ENCODE peak calls at places on chromosomes 7 and 10, in six cellular contexts. G is lower lobe of right lung; N is body of pancreas; D is CD8-positive, alpha-beta memory T cell; X is CD8-positive, alpha-beta T cell; K is transverse colon. A is an unnamed sample. For H3K27me3 and H3K36me3, the result is how much of the 10 kb centered on the place peaks cover.

GRCh38 chr10:29263506-29263905 is 25.4 kb upstream of the LYZL1 start:
- DNase-seq in G (no peak), X (no peak), K (no peak), N (no peak), D (no peak), A (no peak)

GRCh38 chr10:17742918-17743317 is 9.1 kb upstream of the TMEM236 start:
- DNase-seq in N (peak), D (peak), G (peak), X (peak), K (peak), A (peak)

GRCh38 chr7:76302299-76303056 is at the start of gene HSPB1:
- DNase-seq in G (peak), N (peak), K (peak), D (peak), X (peak), A (peak)

GRCh38 chr7:27145167-27145883 is 1.8 kb upstream of the HOXA5 start:
- DNase-seq in K (no peak), X (no peak), G (no peak), D (no peak), N (no peak), A (no peak)

GRCh38 chr7:102061981-102062390 is 224.7 kb upstream of the SH2B2 start:
- DNase-seq in D (no peak), K (no peak), X (no peak), N (no peak), G (peak), A (no peak)

GRCh38 chr7:28318126-28318762 is 94.1 kb upstream of the CREB5 start:
- DNase-seq in D (no peak), G (no peak), K (no peak), N (no peak), X (no peak), A (no peak)

GRCh38 chr7:39413866-39414668 is 152.1 kb upstream of the YAE1 start:
- DNase-seq in K (peak), G (peak), D (no peak), X (peak), N (peak), A (peak)

GRCh38 chr10:107159871-107160270 is 4.6 kb downstream of the SORCS1 start:
- DNase-seq in G (no peak), N (no peak), K (no peak), D (no peak), X (no peak), A (no peak)

GRCh38 chr7:25009271-25009670 is 29.3 kb upstream of the OSBPL3 start:
- DNase-seq in N (no peak), D (no peak), X (no peak), G (no peak), K (no peak), A (peak)

GRCh38 chr10:43068781-43069515 is 7.9 kb upstream of the RET start:
- DNase-seq in X (no peak), D (no peak), G (no peak), K (no peak), N (no peak), A (no peak)

GRCh38 chr10:104447331-104447730 is 93.7 kb downstream of the CFAP58 start:
- DNase-seq in G (no peak), K (no peak), N (no peak), D (no peak), X (no peak), A (no peak)

GRCh38 chr10:368579-369255 is 233.5 kb downstream of the ZMYND11 start:
- DNase-seq in G (no peak), N (no peak), K (no peak), D (no peak), X (no peak), A (no peak)

GRCh38 chr10:93039721-93040120 is 20.9 kb upstream of the CYP26C1 start:
- DNase-seq in N (no peak), D (no peak), X (no peak), K (no peak), G (no peak), A (peak)

GRCh38 chr10:100346351-100346764 is 675 bp upstream of the SCD start:
- DNase-seq in K (peak), N (peak), G (peak), X (peak), D (peak), A (peak)

GRCh38 chr10:123991622-123992570 is 100.3 kb upstream of the CPXM2 start:
- DNase-seq in X (no peak), K (no peak), N (no peak), G (peak), D (no peak), A (no peak)

DNA sequence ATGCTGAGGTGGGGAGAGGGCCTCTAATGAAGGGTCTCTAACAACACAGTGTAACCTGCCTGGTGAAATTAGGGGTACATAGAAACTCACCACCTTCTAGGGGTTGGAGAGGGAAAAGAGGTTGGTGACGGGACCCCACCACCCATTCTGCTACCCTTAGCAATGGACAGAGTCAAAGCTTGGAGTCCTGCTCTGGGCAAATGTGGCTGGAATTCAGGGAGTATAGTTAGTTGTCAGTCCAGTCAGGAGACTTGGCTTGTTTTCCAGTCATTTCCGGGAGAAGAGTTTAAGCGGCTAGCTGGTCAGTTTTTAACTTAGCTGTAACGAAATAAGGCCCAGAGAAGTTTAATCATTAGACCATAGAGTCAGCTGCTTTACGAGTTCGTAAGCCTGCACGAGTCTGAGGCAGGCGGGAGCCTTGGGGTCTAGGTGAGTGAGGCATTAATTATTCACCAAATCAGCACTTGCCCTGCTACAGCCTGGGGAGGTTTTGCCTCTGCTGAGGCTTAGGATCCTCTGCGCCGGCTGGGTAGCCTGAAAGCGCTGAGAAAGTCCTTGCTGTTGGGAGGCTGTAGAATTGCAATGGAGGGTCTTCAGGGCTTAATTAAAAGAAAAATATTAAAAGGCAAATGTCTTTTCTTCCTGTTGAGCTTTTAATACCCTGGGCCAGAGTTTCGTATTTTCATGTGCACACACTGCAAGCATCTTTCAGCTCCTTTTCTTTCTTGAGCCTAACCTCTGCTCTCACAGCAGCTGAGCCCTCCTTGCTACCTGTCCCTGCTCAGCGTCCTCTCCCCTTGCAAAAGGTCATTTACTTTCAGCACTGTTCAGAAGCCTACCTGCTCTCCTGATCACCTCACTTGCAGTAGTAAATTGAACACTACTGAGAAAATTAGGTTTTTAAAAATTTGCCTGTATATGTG is 1.5 kb upstream of the LAMB1 start:
- DNase-seq in D (no peak), N (peak), X (no peak), G (no peak), K (no peak), A (peak)
- H3K27me3 ChIP-seq in D (under half), N (under half), X (under half), G (under half), K (under half), A (under half)

GRCh38 chr7:130272456-130273080 is 5.9 kb downstream of the CPA2 start:
- DNase-seq in X (no peak), N (no peak), K (no peak), G (no peak), D (no peak), A (no peak)
- H3K4me3 ChIP-seq in X (peak), N (no peak), K (no peak), G (peak), D (no peak), A (peak)

DNA sequence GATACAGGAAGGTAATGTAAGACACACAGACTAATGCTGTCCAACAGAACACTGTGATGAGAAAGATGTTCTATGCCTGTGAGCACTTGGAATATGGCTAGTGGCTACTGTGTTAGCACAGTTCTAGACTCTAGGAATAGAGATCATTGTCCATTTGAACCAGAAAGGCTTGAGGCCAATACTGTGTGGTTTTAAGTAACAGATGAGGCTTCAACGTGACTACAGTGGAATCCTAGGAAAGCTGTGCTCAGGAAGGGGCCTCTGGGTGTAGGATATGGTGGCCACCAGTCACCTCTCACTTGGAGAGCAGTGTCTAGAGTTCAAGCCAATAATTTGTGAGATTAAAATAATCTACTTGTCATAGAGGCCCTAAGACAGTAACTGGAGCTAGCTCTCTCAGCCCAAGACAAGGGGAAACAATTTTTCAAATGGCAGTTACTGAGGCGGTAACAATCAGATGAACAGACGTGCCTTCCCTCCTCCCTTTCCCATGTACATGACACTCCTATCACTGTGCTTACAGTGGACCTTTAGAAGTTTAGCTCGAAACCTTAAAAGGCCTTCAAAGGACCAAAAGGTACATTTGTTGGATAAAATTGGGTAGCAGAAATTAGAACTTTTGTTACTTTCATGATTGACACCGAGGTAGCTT is 10.2 kb downstream of the ZDHHC16 start:
- DNase-seq in K (no peak), D (no peak), G (no peak), X (no peak), N (no peak), A (no peak)
- H3K36me3 ChIP-seq in K (under half), D (half or more), G (half or more), X (under half), N (under half), A (half or more)

GRCh38 chr10:129973674-129974059 is 9.6 kb upstream of the EBF3 start:
- DNase-seq in N (no peak), G (no peak), D (no peak), K (no peak), X (no peak), A (no peak)
- H3K27me3 ChIP-seq in N (under half), G (half or more), D (under half), K (half or more), X (under half), A (half or more)

A was measured in brain microvascular endothelial cell.